ENCODE peak calls at places on chromosomes 3 and 15, in nine cellular contexts. W is colonic mucosa; R is K562; M is mesendoderm; X is CD4-positive, CD25-positive, alpha-beta regulatory T cell; K is brain microvascular endothelial cell; B is psoas muscle; F is uterus; G is heart right ventricle. I is an unnamed sample. For H3K27me3, the result is how much of the 10 kb centered on the place peaks cover.

GRCh38 chr3:195356151-195357086 is 85.5 kb upstream of the XXYLT1 start:
- DNase-seq in W (no peak), R (no peak), M (peak), X (no peak), K (no peak), B (peak), F (no peak), G (peak), I (no peak)

GRCh38 chr15:74870496-74871213 is 2.5 kb downstream of the SCAMP2 start:
- DNase-seq in W (no peak), R (no peak), M (peak), X (no peak), K (no peak), B (no peak), F (no peak), G (no peak), I (no peak)

GRCh38 chr3:194315965-194316361 is 35.2 kb downstream of the CPN2 start:
- DNase-seq in W (no peak), R (no peak), M (no peak), X (no peak), K (no peak), B (no peak), F (no peak), G (no peak), I (no peak)

GRCh38 chr3:178629430-178630178 is 93.4 kb downstream of the KCNMB2 start:
- DNase-seq in W (no peak), R (no peak), M (no peak), X (no peak), K (no peak), B (no peak), F (no peak), G (no peak), I (no peak)

GRCh38 chr3:143771258-143771657 is 77.0 kb downstream of the SLC9A9 start:
- DNase-seq in W (no peak), R (no peak), M (no peak), X (no peak), K (no peak), B (no peak), F (no peak), G (no peak), I (no peak)

GRCh38 chr3:35639251-35640185 is at the start of gene ARPP21:
- DNase-seq in W (no peak), R (no peak), M (peak), X (no peak), K (peak), B (peak), F (no peak), G (no peak), I (peak)

GRCh38 chr15:33112541-33113105 is 81.9 kb downstream of the FMN1 start:
- DNase-seq in W (no peak), R (no peak), M (no peak), X (no peak), K (no peak), B (no peak), F (no peak), G (no peak), I (no peak)

GRCh38 chr3:119331661-119332060 is 37.5 kb downstream of the ARHGAP31 start:
- DNase-seq in W (no peak), R (no peak), M (no peak), X (no peak), K (no peak), B (no peak), F (no peak), G (no peak), I (peak)

GRCh38 chr15:57323806-57324589 is 52.3 kb upstream of the CGNL1 start:
- DNase-seq in W (peak), R (peak), M (peak), X (peak), K (peak), B (no peak), F (no peak), G (no peak), I (peak)

GRCh38 chr15:67068724-67069400 is 3.5 kb downstream of the SMAD3 start:
- DNase-seq in W (no peak), R (peak), M (no peak), X (peak), K (no peak), B (no peak), F (no peak), G (no peak), I (no peak)

GRCh38 chr3:192571197-192571791 is 156.0 kb downstream of the FGF12 start:
- DNase-seq in W (peak), R (no peak), M (no peak), X (peak), K (peak), B (peak), F (peak), G (peak), I (peak)

GRCh38 chr3:196992461-196993065 is 23.9 kb upstream of the PIGZ start:
- DNase-seq in W (no peak), R (no peak), M (no peak), X (no peak), K (no peak), B (peak), F (no peak), G (no peak), I (no peak)

GRCh38 chr3:66816110-66816761 is 181.9 kb upstream of the KBTBD8 start:
- DNase-seq in W (no peak), R (peak), M (peak), X (peak), K (peak), B (no peak), F (no peak), G (no peak), I (no peak)

GRCh38 chr3:141738636-141739363 is 702 bp downstream of the RNF7 start:
- DNase-seq in W (peak), R (peak), M (peak), X (peak), K (peak), B (no peak), F (no peak), G (no peak), I (no peak)

GRCh38 chr3:4417449-4417848 is 49.6 kb downstream of the SUMF1 start:
- DNase-seq in W (no peak), R (no peak), M (no peak), X (no peak), K (peak), B (no peak), F (peak), G (no peak), I (peak)

GRCh38 chr3:163779396-163780344 is 1298.6 kb downstream of the SI start:
- DNase-seq in W (no peak), R (no peak), M (peak), X (no peak), K (no peak), B (no peak), F (no peak), G (no peak), I (no peak)

GRCh38 chr3:40129510-40129909 is 180.0 kb upstream of the EIF1B start:
- DNase-seq in W (no peak), R (no peak), M (no peak), X (no peak), K (no peak), B (no peak), F (no peak), G (no peak), I (no peak)

GRCh38 chr3:179037361-179037760 is 34.2 kb downstream of the ZMAT3 start:
- DNase-seq in W (peak), R (no peak), M (peak), X (peak), K (peak), B (peak), F (peak), G (peak), I (peak)

GRCh38 chr3:69547457-69548014 is 161.6 kb upstream of the FRMD4B start:
- DNase-seq in W (no peak), R (no peak), M (no peak), X (no peak), K (no peak), B (no peak), F (no peak), G (no peak), I (no peak)

GRCh38 chr3:172606021-172606420 is 82.8 kb upstream of the TNFSF10 start:
- DNase-seq in W (no peak), R (no peak), M (no peak), X (no peak), K (peak), B (no peak), F (no peak), G (no peak), I (peak)

GRCh38 chr3:72102057-72102711 is 317.2 kb upstream of the PROK2 start:
- DNase-seq in W (no peak), R (no peak), M (no peak), X (no peak), K (no peak), B (no peak), F (no peak), G (no peak), I (no peak)

GRCh38 chr3:56193531-56193930 is 274.7 kb downstream of the ERC2 start:
- DNase-seq in W (no peak), R (no peak), M (no peak), X (no peak), K (no peak), B (no peak), F (no peak), G (no peak), I (no peak)

GRCh38 chr15:97177135-97177704 is 783.3 kb upstream of the ARRDC4 start:
- DNase-seq in W (no peak), R (no peak), M (peak), X (no peak), K (peak), B (no peak), F (no peak), G (no peak), I (no peak)

GRCh38 chr3:49339593-49339946 is 283 bp downstream of the USP4 start:
- DNase-seq in W (peak), R (peak), M (peak), X (no peak), K (no peak), B (peak), F (peak), G (peak), I (peak)

GRCh38 chr3:119434703-119435102 is 28.7 kb downstream of the TMEM39A start:
- DNase-seq in W (no peak), R (no peak), M (no peak), X (no peak), K (no peak), B (no peak), F (no peak), G (no peak), I (no peak)

GRCh38 chr3:133944641-133945441 is 49.2 kb upstream of the RAB6B start:
- DNase-seq in W (no peak), R (no peak), M (no peak), X (no peak), K (peak), B (no peak), F (peak), G (no peak), I (peak)

GRCh38 chr15:70237626-70238025 is 139.9 kb upstream of the TLE3 start:
- DNase-seq in W (no peak), R (no peak), M (no peak), X (no peak), K (no peak), B (no peak), F (no peak), G (no peak), I (no peak)

GRCh38 chr3:134839422-134839821 is 44.4 kb downstream of the EPHB1 start:
- DNase-seq in W (no peak), R (no peak), M (no peak), X (no peak), K (no peak), B (no peak), F (no peak), G (no peak), I (peak)

GRCh38 chr3:177567833-177568232 is 370.6 kb upstream of the TBL1XR1 start:
- DNase-seq in W (no peak), R (no peak), M (no peak), X (no peak), K (no peak), B (no peak), F (no peak), G (no peak), I (peak)

GRCh38 chr15:71747128-71748083 is 62.9 kb upstream of the NR2E3 start:
- DNase-seq in W (peak), R (no peak), M (no peak), X (no peak), K (peak), B (no peak), F (no peak), G (no peak), I (peak)

GRCh38 chr15:92808611-92809063 is 91.5 kb upstream of the CHD2 start:
- DNase-seq in W (peak), R (peak), M (peak), X (no peak), K (peak), B (peak), F (peak), G (peak), I (peak)

GRCh38 chr3:184845819-184846218 is 33.9 kb downstream of the VPS8 start:
- DNase-seq in W (no peak), R (no peak), M (peak), X (no peak), K (no peak), B (no peak), F (no peak), G (no peak), I (no peak)

GRCh38 chr3:56799251-56799882 is 2.4 kb downstream of the ARHGEF3 start:
- DNase-seq in W (no peak), R (peak), M (peak), X (peak), K (no peak), B (no peak), F (no peak), G (no peak), I (no peak)

GRCh38 chr3:196981657-196982056 is 13.0 kb upstream of the PIGZ start:
- DNase-seq in W (no peak), R (no peak), M (no peak), X (no peak), K (no peak), B (no peak), F (no peak), G (no peak), I (no peak)

GRCh38 chr3:69204315-69204957 is 82.0 kb upstream of the LMOD3 start:
- DNase-seq in W (no peak), R (no peak), M (no peak), X (peak), K (no peak), B (no peak), F (no peak), G (no peak), I (no peak)

GRCh38 chr15:59298876-59299275 is 73.8 kb downstream of the MYO1E start:
- DNase-seq in W (no peak), R (no peak), M (no peak), X (no peak), K (no peak), B (no peak), F (no peak), G (no peak), I (no peak)

GRCh38 chr15:59301527-59301926 is 71.1 kb downstream of the MYO1E start:
- DNase-seq in W (no peak), R (no peak), M (no peak), X (no peak), K (no peak), B (no peak), F (no peak), G (no peak), I (no peak)

GRCh38 chr15:59298255-59298856 is 74.3 kb downstream of the MYO1E start:
- DNase-seq in W (no peak), R (no peak), M (peak), X (peak), K (no peak), B (no peak), F (no peak), G (no peak), I (no peak)

GRCh38 chr15:59300618-59301139 is 72.0 kb downstream of the MYO1E start:
- DNase-seq in W (no peak), R (no peak), M (no peak), X (no peak), K (no peak), B (peak), F (peak), G (peak), I (peak)

DNA sequence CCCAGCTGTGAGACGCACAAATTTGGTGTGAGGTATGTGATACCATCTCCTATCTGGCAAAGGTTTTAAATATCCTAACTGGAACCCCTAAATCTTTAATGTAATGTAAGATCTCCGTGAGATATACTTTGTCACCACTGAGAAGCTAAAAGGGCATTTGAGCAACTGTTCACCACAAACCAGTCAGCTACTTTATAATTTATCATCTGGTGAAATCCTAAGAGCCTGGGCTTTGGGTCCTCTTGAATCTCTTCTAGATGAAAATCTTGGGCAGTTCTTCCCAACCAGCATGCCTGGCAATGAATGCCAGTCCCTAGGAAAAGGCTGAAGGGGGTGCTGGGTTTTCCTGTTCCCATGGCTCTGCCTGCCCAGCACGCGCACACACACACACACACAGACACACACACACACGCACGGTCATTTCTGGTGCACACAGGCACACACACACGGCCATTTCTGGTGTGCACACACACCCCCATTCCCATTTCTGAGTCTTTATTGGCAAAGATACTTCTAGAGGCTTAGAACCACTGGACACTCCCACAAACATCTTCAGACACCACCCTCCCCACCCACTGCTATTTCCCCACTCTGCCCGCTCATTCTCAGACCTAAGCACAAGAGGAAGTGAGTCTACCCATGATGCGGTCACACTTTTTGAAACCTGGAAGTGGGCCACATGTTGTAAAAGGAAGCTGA is 72.6 kb downstream of the MYO1E start:
- DNase-seq in W (peak), R (no peak), M (no peak), X (peak), K (peak), B (peak), F (peak), G (peak), I (peak)
- H3K4me3 ChIP-seq in W (no peak), R (no peak), M (no peak), X (peak), K (no peak), B (peak), F (no peak), G (no peak), I (peak)

GRCh38 chr15:83282141-83282540 is 2.3 kb downstream of the BNC1 start:
- DNase-seq in W (no peak), R (no peak), M (no peak), X (no peak), K (no peak), B (no peak), F (no peak), G (no peak), I (no peak)

GRCh38 chr15:83275412-83275811 is 9.1 kb downstream of the BNC1 start:
- DNase-seq in W (no peak), R (no peak), M (peak), X (no peak), K (no peak), B (no peak), F (no peak), G (no peak), I (peak)

GRCh38 chr15:83282859-83283812 is 1.3 kb downstream of the BNC1 start:
- DNase-seq in W (no peak), R (no peak), M (peak), X (no peak), K (no peak), B (peak), F (no peak), G (peak), I (peak)

GRCh38 chr15:83276661-83277060 is 7.8 kb downstream of the BNC1 start:
- DNase-seq in W (no peak), R (no peak), M (no peak), X (no peak), K (no peak), B (no peak), F (no peak), G (no peak), I (no peak)

GRCh38 chr15:83278191-83278590 is 6.3 kb downstream of the BNC1 start:
- DNase-seq in W (no peak), R (no peak), M (peak), X (no peak), K (peak), B (no peak), F (no peak), G (no peak), I (no peak)
- H3K27me3 ChIP-seq in W (under half), R (under half), M (under half), X (under half), K (under half), B (half or more), F (under half), G (half or more), I (under half)

GRCh38 chr15:48643776-48644497 is 1.6 kb downstream of the FBN1 start:
- DNase-seq in W (no peak), R (no peak), M (no peak), X (no peak), K (no peak), B (no peak), F (no peak), G (no peak), I (no peak)
- H3K4me3 ChIP-seq in W (peak), R (no peak), M (peak), X (no peak), K (peak), B (peak), F (peak), G (peak), I (peak)

GRCh38 chr15:42121667-42122066 is 27.3 kb upstream of the PLA2G4D start:
- DNase-seq in W (peak), R (no peak), M (no peak), X (no peak), K (no peak), B (no peak), F (no peak), G (no peak), I (no peak)

GRCh38 chr15:42120285-42120684 is 25.9 kb upstream of the PLA2G4D start:
- DNase-seq in W (no peak), R (no peak), M (no peak), X (no peak), K (no peak), B (no peak), F (no peak), G (no peak), I (no peak)

GRCh38 chr15:42121021-42121420 is 26.7 kb upstream of the PLA2G4D start:
- DNase-seq in W (peak), R (no peak), M (no peak), X (no peak), K (no peak), B (no peak), F (no peak), G (no peak), I (no peak)

GRCh38 chr15:42123546-42123945 is 29.2 kb upstream of the PLA2G4D start:
- DNase-seq in W (no peak), R (no peak), M (no peak), X (no peak), K (no peak), B (no peak), F (no peak), G (no peak), I (no peak)

DNA sequence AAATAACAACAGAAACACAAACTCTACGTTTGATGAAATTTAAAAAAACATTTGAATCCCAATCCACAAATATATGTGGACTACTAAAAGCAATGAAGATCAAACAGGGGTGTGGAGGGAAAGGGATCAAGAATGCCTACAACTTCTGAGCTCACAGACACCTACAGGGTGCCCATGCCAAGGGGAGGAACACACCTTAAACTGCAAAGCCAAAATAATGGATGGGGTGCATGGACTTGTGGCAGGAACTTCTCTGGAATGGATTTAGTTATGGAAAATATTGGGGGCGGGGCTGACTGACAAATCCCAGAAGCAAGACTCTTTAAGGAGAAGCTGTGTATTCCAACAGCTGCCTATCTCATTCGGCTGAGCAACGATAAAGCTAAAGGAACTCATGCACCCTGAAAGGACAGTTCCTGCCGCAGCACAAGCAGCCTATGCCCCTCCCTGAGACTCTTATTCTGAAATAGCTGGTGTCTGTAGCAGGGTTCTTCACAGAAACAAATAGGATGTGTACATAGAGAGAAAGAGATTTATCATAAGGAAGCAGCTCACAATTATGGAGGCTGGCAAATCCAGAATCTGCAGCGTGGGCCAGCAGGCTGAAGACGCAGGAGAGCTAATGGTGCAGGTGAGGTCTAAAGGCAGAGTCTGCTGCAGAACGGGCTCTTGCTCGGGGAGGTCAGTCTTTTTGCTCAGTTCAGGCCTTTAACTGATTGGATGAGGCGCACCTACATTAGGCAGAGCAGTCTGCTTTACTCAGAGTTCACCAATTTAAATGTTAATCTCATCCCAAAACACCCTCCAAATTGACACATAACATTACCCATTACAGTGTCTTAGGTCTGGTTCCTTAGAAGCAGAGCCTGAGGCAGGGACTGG is 24.5 kb upstream of the PLA2G4D start:
- DNase-seq in W (peak), R (no peak), M (peak), X (peak), K (no peak), B (no peak), F (no peak), G (no peak), I (no peak)
- H3K27me3 ChIP-seq in W (under half), R (under half), M (under half), X (under half), K (under half), B (under half), F (under half), G (under half), I (under half)

I was measured in MG63.